ENCODE peak calls at places on chromosomes 1 and 21, in five cellular contexts. Q, F, B, A and S are unnamed samples.

GRCh38 chr1:81592263-81592662 is 208.5 kb upstream of the ADGRL2 start:
- DNase-seq in Q (no peak), F (no peak), B (no peak), A (no peak), S (no peak)

GRCh38 chr1:3713840-3714239 is 38.4 kb upstream of the CCDC27 start:
- DNase-seq in Q (no peak), F (no peak), B (no peak), A (no peak), S (no peak)

GRCh38 chr1:53367503-53368313 is 39.8 kb upstream of the LRP8 start:
- DNase-seq in Q (no peak), F (no peak), B (peak; percentile 22), A (peak; percentile 74), S (no peak)

GRCh38 chr21:34523019-34523418 is 11.0 kb upstream of the KCNE1 start:
- DNase-seq in Q (no peak), F (no peak), B (no peak), A (no peak), S (no peak)

GRCh38 chr1:52792002-52792401 is 50.6 kb upstream of the ZYG11A start:
- DNase-seq in Q (peak; percentile 71), F (no peak), B (no peak), A (no peak), S (no peak)

GRCh38 chr1:167790117-167790516 is 68.3 kb downstream of the MPZL1 start:
- DNase-seq in Q (no peak), F (no peak), B (no peak), A (no peak), S (no peak)

GRCh38 chr21:29650561-29651022 is 289.2 kb downstream of the GRIK1 start:
- DNase-seq in Q (no peak), F (no peak), B (no peak), A (no peak), S (no peak)

GRCh38 chr1:11893907-11894251 is 32.3 kb downstream of the KIAA2013 start:
- DNase-seq in Q (peak; percentile 21), F (peak; percentile 63), B (peak; percentile 75), A (no peak), S (peak; percentile 55)

GRCh38 chr1:212943393-212943710 is 7.0 kb upstream of the VASH2 start:
- DNase-seq in Q (peak; percentile 20), F (no peak), B (no peak), A (no peak), S (no peak)

GRCh38 chr1:24725209-24725651 is 20.0 kb upstream of the CLIC4 start:
- DNase-seq in Q (peak; percentile 36), F (no peak), B (no peak), A (no peak), S (no peak)

GRCh38 chr1:209485167-209485566 is 98.3 kb upstream of the CAMK1G start:
- DNase-seq in Q (peak; percentile 41), F (no peak), B (no peak), A (no peak), S (no peak)

GRCh38 chr21:32602099-32602498 is 10.1 kb downstream of the CFAP298 start:
- DNase-seq in Q (no peak), F (no peak), B (no peak), A (no peak), S (no peak)

GRCh38 chr1:61921435-61921834 is 179.2 kb downstream of the PATJ start:
- DNase-seq in Q (peak; percentile 8), F (no peak), B (no peak), A (no peak), S (no peak)

GRCh38 chr1:23286401-23286800 is 57.7 kb downstream of the HNRNPR start:
- DNase-seq in Q (no peak), F (no peak), B (no peak), A (no peak), S (no peak)

GRCh38 chr21:43274022-43274945 is 105.5 kb downstream of the CRYAA start:
- DNase-seq in Q (no peak), F (no peak), B (no peak), A (no peak), S (no peak)

GRCh38 chr1:58365328-58365727 is 181.2 kb downstream of the OMA1 start:
- DNase-seq in Q (no peak), F (no peak), B (no peak), A (no peak), S (no peak)

GRCh38 chr1:3257788-3258187 is 188.8 kb downstream of the PRDM16 start:
- DNase-seq in Q (no peak), F (no peak), B (no peak), A (no peak), S (no peak)

GRCh38 chr1:116739371-116740007 is 14.7 kb upstream of the CD2 start:
- DNase-seq in Q (no peak), F (no peak), B (no peak), A (no peak), S (no peak)

GRCh38 chr1:91684599-91685196 is 184.0 kb downstream of the CDC7 start:
- DNase-seq in Q (peak; percentile 40), F (no peak), B (no peak), A (no peak), S (no peak)

GRCh38 chr1:114093624-114094302 is 59.9 kb downstream of the SYT6 start:
- DNase-seq in Q (peak; percentile 13), F (no peak), B (no peak), A (no peak), S (no peak)

GRCh38 chr1:18643154-18644012 is 12.7 kb downstream of the PAX7 start:
- DNase-seq in Q (peak; percentile 12), F (no peak), B (no peak), A (no peak), S (no peak)

GRCh38 chr1:84960371-84960770 is 36.5 kb downstream of the MCOLN2 start:
- DNase-seq in Q (peak; percentile 94), F (no peak), B (no peak), A (no peak), S (no peak)

GRCh38 chr21:17270234-17270633 is 242.6 kb upstream of the CXADR start:
- DNase-seq in Q (peak; percentile 66), F (no peak), B (no peak), A (no peak), S (no peak)

GRCh38 chr1:44355582-44356305 is 687 bp upstream of the ERI3 start:
- DNase-seq in Q (no peak), F (no peak), B (no peak), A (no peak), S (no peak)

GRCh38 chr21:41983229-41983628 is 26.9 kb downstream of the ZBTB21 start:
- DNase-seq in Q (no peak), F (no peak), B (no peak), A (no peak), S (no peak)

GRCh38 chr1:96236156-96236739 is 485.3 kb upstream of the PTBP2 start:
- DNase-seq in Q (peak; percentile 70), F (no peak), B (no peak), A (no peak), S (peak; percentile 1)

GRCh38 chr1:85198864-85199263 is 2.0 kb downstream of the SYDE2 start:
- DNase-seq in Q (no peak), F (no peak), B (no peak), A (no peak), S (no peak)

GRCh38 chr1:225651872-225652725 is 824 bp downstream of the ENAH start:
- DNase-seq in Q (no peak), F (no peak), B (no peak), A (no peak), S (no peak)

GRCh38 chr1:160651428-160652064 is 4.7 kb upstream of the SLAMF1 start:
- DNase-seq in Q (peak; percentile 21), F (no peak), B (no peak), A (no peak), S (no peak)

GRCh38 chr1:61184035-61184713 is 101.8 kb downstream of the NFIA start:
- DNase-seq in Q (peak; percentile 96), F (no peak), B (no peak), A (no peak), S (no peak)

GRCh38 chr1:5730272-5731109 is 261.7 kb downstream of the NPHP4 start:
- DNase-seq in Q (no peak), F (no peak), B (no peak), A (no peak), S (no peak)

GRCh38 chr1:43552813-43553212 is 22.1 kb downstream of the PTPRF start:
- DNase-seq in Q (no peak), F (no peak), B (no peak), A (no peak), S (no peak)

GRCh38 chr1:114107474-114108175 is 46.0 kb downstream of the SYT6 start:
- DNase-seq in Q (no peak), F (no peak), B (no peak), A (no peak), S (no peak)

GRCh38 chr1:31954607-31955283 is 16.6 kb upstream of the PTP4A2 start:
- DNase-seq in Q (peak; percentile 99), F (no peak), B (no peak), A (no peak), S (no peak)

GRCh38 chr1:177012342-177012741 is 152.2 kb downstream of the ASTN1 start:
- DNase-seq in Q (no peak), F (no peak), B (no peak), A (no peak), S (no peak)

GRCh38 chr1:211484738-211485479 is 7.1 kb downstream of the RD3 start:
- DNase-seq in Q (no peak), F (no peak), B (no peak), A (peak; percentile 81), S (no peak)

GRCh38 chr1:43893020-43893419 is 40.6 kb upstream of the ARTN start:
- DNase-seq in Q (no peak), F (no peak), B (no peak), A (no peak), S (no peak)

GRCh38 chr1:93605812-93606512 is 75.7 kb downstream of the BCAR3 start:
- DNase-seq in Q (peak; percentile 98), F (no peak), B (no peak), A (no peak), S (no peak)